ENCODE peak calls at places on chromosomes 13 and 19, in six cellular contexts. One of them, this sample, is unnamed.

GRCh38 chr19:5287066-5287465 is 53.5 kb downstream of the PTPRS start:
- DNase-seq in CD8-positive, alpha-beta T cell: no peak
- DNase-seq in Panc1: no peak
- DNase-seq in cardiac muscle cell: no peak
- DNase-seq in GM23338: no peak
- DNase-seq in Peyer's patch: no peak
- DNase-seq in this sample: no peak

GRCh38 chr13:36887758-36888521 is 32.1 kb downstream of the SMAD9 start:
- DNase-seq in CD8-positive, alpha-beta T cell: no peak
- DNase-seq in Panc1: no peak
- DNase-seq in cardiac muscle cell: no peak
- DNase-seq in GM23338: peak
- DNase-seq in Peyer's patch: no peak
- DNase-seq in this sample: no peak

GRCh38 chr13:22081430-22081829 is 410.6 kb downstream of the FGF9 start:
- DNase-seq in CD8-positive, alpha-beta T cell: no peak
- DNase-seq in Panc1: no peak
- DNase-seq in cardiac muscle cell: no peak
- DNase-seq in GM23338: no peak
- DNase-seq in Peyer's patch: no peak
- DNase-seq in this sample: no peak

GRCh38 chr19:875265-875879 is 15.9 kb downstream of the CFD start:
- DNase-seq in CD8-positive, alpha-beta T cell: no peak
- DNase-seq in Panc1: no peak
- DNase-seq in cardiac muscle cell: no peak
- DNase-seq in GM23338: no peak
- DNase-seq in Peyer's patch: no peak
- DNase-seq in this sample: no peak

GRCh38 chr19:56106397-56106849 is 14.7 kb downstream of the ZNF787 start:
- DNase-seq in CD8-positive, alpha-beta T cell: no peak
- DNase-seq in Panc1: no peak
- DNase-seq in cardiac muscle cell: no peak
- DNase-seq in GM23338: no peak
- DNase-seq in Peyer's patch: no peak
- DNase-seq in this sample: no peak

GRCh38 chr19:16590876-16591802 is 18.9 kb upstream of the SLC35E1 start:
- DNase-seq in CD8-positive, alpha-beta T cell: no peak
- DNase-seq in Panc1: no peak
- DNase-seq in cardiac muscle cell: no peak
- DNase-seq in GM23338: no peak
- DNase-seq in Peyer's patch: no peak
- DNase-seq in this sample: no peak

GRCh38 chr13:38264363-38265134 is 85.1 kb upstream of the UFM1 start:
- DNase-seq in CD8-positive, alpha-beta T cell: no peak
- DNase-seq in Panc1: no peak
- DNase-seq in cardiac muscle cell: no peak
- DNase-seq in GM23338: no peak
- DNase-seq in Peyer's patch: no peak
- DNase-seq in this sample: no peak

GRCh38 chr13:98447881-98448641 is 128.8 kb downstream of the STK24 start:
- DNase-seq in CD8-positive, alpha-beta T cell: no peak
- DNase-seq in Panc1: no peak
- DNase-seq in cardiac muscle cell: peak
- DNase-seq in GM23338: peak
- DNase-seq in Peyer's patch: peak
- DNase-seq in this sample: no peak

GRCh38 chr13:97367427-97367826 is 66.5 kb upstream of the RAP2A start:
- DNase-seq in CD8-positive, alpha-beta T cell: no peak
- DNase-seq in Panc1: no peak
- DNase-seq in cardiac muscle cell: peak
- DNase-seq in GM23338: peak
- DNase-seq in Peyer's patch: no peak
- DNase-seq in this sample: no peak

GRCh38 chr19:12884926-12885748 is 1.9 kb downstream of the KLF1 start:
- DNase-seq in CD8-positive, alpha-beta T cell: peak
- DNase-seq in Panc1: no peak
- DNase-seq in cardiac muscle cell: peak
- DNase-seq in GM23338: peak
- DNase-seq in Peyer's patch: peak
- DNase-seq in this sample: peak

GRCh38 chr19:12884202-12884601 is 2.8 kb downstream of the KLF1 start:
- DNase-seq in CD8-positive, alpha-beta T cell: no peak
- DNase-seq in Panc1: no peak
- DNase-seq in cardiac muscle cell: no peak
- DNase-seq in GM23338: no peak
- DNase-seq in Peyer's patch: no peak
- DNase-seq in this sample: no peak

GRCh38 chr19:12884627-12884925 is 2.4 kb downstream of the KLF1 start:
- DNase-seq in CD8-positive, alpha-beta T cell: no peak
- DNase-seq in Panc1: no peak
- DNase-seq in cardiac muscle cell: no peak
- DNase-seq in GM23338: no peak
- DNase-seq in Peyer's patch: no peak
- DNase-seq in this sample: no peak

GRCh38 chr19:12886943-12887747 is at the start of gene KLF1:
- DNase-seq in CD8-positive, alpha-beta T cell: no peak
- DNase-seq in Panc1: no peak
- DNase-seq in cardiac muscle cell: no peak
- DNase-seq in GM23338: no peak
- DNase-seq in Peyer's patch: no peak
- DNase-seq in this sample: no peak

GRCh38 chr19:12885749-12886706 is 973 bp downstream of the KLF1 start:
- DNase-seq in CD8-positive, alpha-beta T cell: no peak
- DNase-seq in Panc1: no peak
- DNase-seq in cardiac muscle cell: no peak
- DNase-seq in GM23338: peak
- DNase-seq in Peyer's patch: no peak
- DNase-seq in this sample: no peak
- TF ChIP-seq CTCF in CD8-positive, alpha-beta T cell: no peak
- TF ChIP-seq CTCF in Panc1: no peak
- TF ChIP-seq CTCF in cardiac muscle cell: no peak
- TF ChIP-seq CTCF in GM23338: no peak
- TF ChIP-seq CTCF in Peyer's patch: no peak
- TF ChIP-seq CTCF in this sample: peak

DNA sequence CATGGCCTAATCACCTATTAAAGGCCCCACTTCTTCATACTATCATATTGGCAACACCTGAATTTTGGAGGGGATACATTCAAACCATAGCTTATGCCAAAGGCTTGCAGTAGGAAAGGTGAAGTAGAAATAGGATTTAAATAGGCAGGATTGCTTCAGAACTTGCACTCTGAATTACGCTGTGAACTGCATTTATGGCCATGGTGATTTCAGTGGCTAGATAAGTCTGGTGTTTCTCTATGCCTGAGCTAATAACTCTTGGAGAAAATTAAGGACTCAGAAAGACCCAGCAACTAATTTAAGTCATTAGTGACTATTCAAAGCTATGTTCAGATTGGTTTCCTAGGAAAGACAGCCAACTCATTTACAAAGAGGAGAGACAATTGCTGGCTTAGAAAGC is 59.8 kb downstream of the KL start:
- DNase-seq in CD8-positive, alpha-beta T cell: no peak
- DNase-seq in Panc1: no peak
- DNase-seq in cardiac muscle cell: no peak
- DNase-seq in GM23338: no peak
- DNase-seq in Peyer's patch: no peak
- DNase-seq in this sample: no peak
- H3K27ac ChIP-seq in CD8-positive, alpha-beta T cell: no peak
- H3K27ac ChIP-seq in Panc1: no peak
- H3K27ac ChIP-seq in cardiac muscle cell: no peak
- H3K27ac ChIP-seq in GM23338: no peak
- H3K27ac ChIP-seq in Peyer's patch: peak
- H3K27ac ChIP-seq in this sample: no peak

GRCh38 chr19:32945260-32945659 is 26.5 kb downstream of the CEP89 start:
- DNase-seq in CD8-positive, alpha-beta T cell: no peak
- DNase-seq in Panc1: no peak
- DNase-seq in cardiac muscle cell: no peak
- DNase-seq in GM23338: peak
- DNase-seq in Peyer's patch: no peak
- DNase-seq in this sample: no peak
- TF ChIP-seq CTCF in CD8-positive, alpha-beta T cell: no peak
- TF ChIP-seq CTCF in Panc1: no peak
- TF ChIP-seq CTCF in cardiac muscle cell: no peak
- TF ChIP-seq CTCF in GM23338: no peak
- TF ChIP-seq CTCF in Peyer's patch: no peak
- TF ChIP-seq CTCF in this sample: no peak

GRCh38 chr19:10226376-10227214 is 4.5 kb downstream of the S1PR2 start:
- DNase-seq in CD8-positive, alpha-beta T cell: no peak
- DNase-seq in Panc1: no peak
- DNase-seq in cardiac muscle cell: peak
- DNase-seq in GM23338: no peak
- DNase-seq in Peyer's patch: no peak
- DNase-seq in this sample: no peak
- H3K27ac ChIP-seq in CD8-positive, alpha-beta T cell: no peak
- H3K27ac ChIP-seq in Panc1: no peak
- H3K27ac ChIP-seq in cardiac muscle cell: no peak
- H3K27ac ChIP-seq in GM23338: no peak
- H3K27ac ChIP-seq in Peyer's patch: peak
- H3K27ac ChIP-seq in this sample: no peak

GRCh38 chr13:112711528-112712265 is 21.9 kb downstream of the ATP11A start:
- DNase-seq in CD8-positive, alpha-beta T cell: no peak
- DNase-seq in Panc1: no peak
- DNase-seq in cardiac muscle cell: peak
- DNase-seq in GM23338: peak
- DNase-seq in Peyer's patch: peak
- DNase-seq in this sample: no peak
- TF ChIP-seq CTCF in CD8-positive, alpha-beta T cell: no peak
- TF ChIP-seq CTCF in Panc1: no peak
- TF ChIP-seq CTCF in cardiac muscle cell: peak
- TF ChIP-seq CTCF in GM23338: peak
- TF ChIP-seq CTCF in Peyer's patch: peak
- TF ChIP-seq CTCF in this sample: no peak

GRCh38 chr13:75194717-75195116 is 287.3 kb downstream of the TBC1D4 start:
- DNase-seq in CD8-positive, alpha-beta T cell: no peak
- DNase-seq in Panc1: no peak
- DNase-seq in cardiac muscle cell: peak
- DNase-seq in GM23338: no peak
- DNase-seq in Peyer's patch: no peak
- DNase-seq in this sample: no peak

GRCh38 chr13:75195479-75196111 is 286.4 kb downstream of the TBC1D4 start:
- DNase-seq in CD8-positive, alpha-beta T cell: no peak
- DNase-seq in Panc1: no peak
- DNase-seq in cardiac muscle cell: peak
- DNase-seq in GM23338: peak
- DNase-seq in Peyer's patch: no peak
- DNase-seq in this sample: no peak

GRCh38 chr13:75197803-75198202 is 284.2 kb downstream of the TBC1D4 start:
- DNase-seq in CD8-positive, alpha-beta T cell: no peak
- DNase-seq in Panc1: no peak
- DNase-seq in cardiac muscle cell: peak
- DNase-seq in GM23338: no peak
- DNase-seq in Peyer's patch: no peak
- DNase-seq in this sample: no peak

GRCh38 chr13:75196112-75196855 is 285.7 kb downstream of the TBC1D4 start:
- DNase-seq in CD8-positive, alpha-beta T cell: no peak
- DNase-seq in Panc1: no peak
- DNase-seq in cardiac muscle cell: peak
- DNase-seq in GM23338: no peak
- DNase-seq in Peyer's patch: no peak
- DNase-seq in this sample: no peak
- H3K27ac ChIP-seq in CD8-positive, alpha-beta T cell: no peak
- H3K27ac ChIP-seq in Panc1: no peak
- H3K27ac ChIP-seq in cardiac muscle cell: no peak
- H3K27ac ChIP-seq in GM23338: no peak
- H3K27ac ChIP-seq in Peyer's patch: no peak
- H3K27ac ChIP-seq in this sample: no peak

GRCh38 chr13:49786609-49787008 is 5.9 kb downstream of the KPNA3 start:
- DNase-seq in CD8-positive, alpha-beta T cell: no peak
- DNase-seq in Panc1: no peak
- DNase-seq in cardiac muscle cell: no peak
- DNase-seq in GM23338: no peak
- DNase-seq in Peyer's patch: no peak
- DNase-seq in this sample: no peak

GRCh38 chr13:49791753-49792549 is 531 bp downstream of the KPNA3 start:
- DNase-seq in CD8-positive, alpha-beta T cell: peak
- DNase-seq in Panc1: no peak
- DNase-seq in cardiac muscle cell: peak
- DNase-seq in GM23338: peak
- DNase-seq in Peyer's patch: peak
- DNase-seq in this sample: peak

GRCh38 chr13:49792550-49793324 is at the start of gene KPNA3:
- DNase-seq in CD8-positive, alpha-beta T cell: peak
- DNase-seq in Panc1: peak
- DNase-seq in cardiac muscle cell: peak
- DNase-seq in GM23338: peak
- DNase-seq in Peyer's patch: peak
- DNase-seq in this sample: peak

GRCh38 chr13:49789961-49790360 is 2.5 kb downstream of the KPNA3 start:
- DNase-seq in CD8-positive, alpha-beta T cell: no peak
- DNase-seq in Panc1: no peak
- DNase-seq in cardiac muscle cell: no peak
- DNase-seq in GM23338: no peak
- DNase-seq in Peyer's patch: no peak
- DNase-seq in this sample: no peak

GRCh38 chr13:49791214-49791752 is 1.2 kb downstream of the KPNA3 start:
- DNase-seq in CD8-positive, alpha-beta T cell: peak
- DNase-seq in Panc1: no peak
- DNase-seq in cardiac muscle cell: peak
- DNase-seq in GM23338: peak
- DNase-seq in Peyer's patch: no peak
- DNase-seq in this sample: no peak
- TF ChIP-seq CTCF in CD8-positive, alpha-beta T cell: no peak
- TF ChIP-seq CTCF in Panc1: peak
- TF ChIP-seq CTCF in cardiac muscle cell: peak
- TF ChIP-seq CTCF in GM23338: no peak
- TF ChIP-seq CTCF in Peyer's patch: no peak
- TF ChIP-seq CTCF in this sample: no peak

GRCh38 chr19:7619671-7620441 is 9.5 kb downstream of the XAB2 start:
- DNase-seq in CD8-positive, alpha-beta T cell: no peak
- DNase-seq in Panc1: no peak
- DNase-seq in cardiac muscle cell: no peak
- DNase-seq in GM23338: no peak
- DNase-seq in Peyer's patch: no peak
- DNase-seq in this sample: no peak
- H3K27ac ChIP-seq in CD8-positive, alpha-beta T cell: no peak
- H3K27ac ChIP-seq in Panc1: no peak
- H3K27ac ChIP-seq in cardiac muscle cell: no peak
- H3K27ac ChIP-seq in GM23338: no peak
- H3K27ac ChIP-seq in Peyer's patch: peak
- H3K27ac ChIP-seq in this sample: no peak

GRCh38 chr13:57633950-57634828 is 2.6 kb downstream of the PCDH17 start:
- DNase-seq in CD8-positive, alpha-beta T cell: no peak
- DNase-seq in Panc1: no peak
- DNase-seq in cardiac muscle cell: no peak
- DNase-seq in GM23338: peak
- DNase-seq in Peyer's patch: no peak
- DNase-seq in this sample: no peak
- TF ChIP-seq CTCF in CD8-positive, alpha-beta T cell: no peak
- TF ChIP-seq CTCF in Panc1: no peak
- TF ChIP-seq CTCF in cardiac muscle cell: no peak
- TF ChIP-seq CTCF in GM23338: peak
- TF ChIP-seq CTCF in Peyer's patch: no peak
- TF ChIP-seq CTCF in this sample: no peak

This sample was measured in CD4-positive, alpha-beta T cell.